ENCODE peak calls at places on chromosomes 12 and 14, in ten cellular contexts. One of them, this sample, is unnamed. For H3K4me1, the result is how much of the 10 kb centered on the place peaks cover.

GRCh38 chr12:124914392-124915248 is at the start of gene UBC:
- DNase-seq in transverse colon: peak
- DNase-seq in aorta: peak
- DNase-seq in sigmoid colon: peak
- DNase-seq in psoas muscle: peak
- DNase-seq in RWPE2: peak
- DNase-seq in mammary epithelial cell: peak
- DNase-seq in thoracic aorta: peak
- DNase-seq in GM23338: peak
- DNase-seq in upper lobe of right lung: peak
- DNase-seq in this sample: peak

GRCh38 chr14:52150162-52150561 is 81.3 kb upstream of the NID2 start:
- DNase-seq in sigmoid colon: no peak
- DNase-seq in upper lobe of right lung: no peak
- DNase-seq in thoracic aorta: no peak
- DNase-seq in mammary epithelial cell: no peak
- DNase-seq in aorta: no peak
- DNase-seq in GM23338: no peak
- DNase-seq in psoas muscle: no peak
- DNase-seq in RWPE2: no peak
- DNase-seq in transverse colon: no peak
- DNase-seq in this sample: no peak

GRCh38 chr12:31008961-31009840 is 64.5 kb upstream of the DDX11 start:
- DNase-seq in sigmoid colon: peak
- DNase-seq in RWPE2: no peak
- DNase-seq in thoracic aorta: no peak
- DNase-seq in GM23338: no peak
- DNase-seq in psoas muscle: no peak
- DNase-seq in mammary epithelial cell: no peak
- DNase-seq in upper lobe of right lung: peak
- DNase-seq in transverse colon: no peak
- DNase-seq in aorta: no peak
- DNase-seq in this sample: no peak

GRCh38 chr14:71136386-71137060 is 229.3 kb downstream of the PCNX1 start:
- DNase-seq in thoracic aorta: no peak
- DNase-seq in GM23338: no peak
- DNase-seq in transverse colon: no peak
- DNase-seq in upper lobe of right lung: no peak
- DNase-seq in aorta: no peak
- DNase-seq in sigmoid colon: no peak
- DNase-seq in mammary epithelial cell: no peak
- DNase-seq in RWPE2: no peak
- DNase-seq in psoas muscle: no peak
- DNase-seq in this sample: no peak

GRCh38 chr12:9240776-9241175 is 32.6 kb upstream of the PZP start:
- DNase-seq in GM23338: no peak
- DNase-seq in thoracic aorta: no peak
- DNase-seq in RWPE2: no peak
- DNase-seq in aorta: no peak
- DNase-seq in mammary epithelial cell: no peak
- DNase-seq in upper lobe of right lung: no peak
- DNase-seq in psoas muscle: no peak
- DNase-seq in sigmoid colon: no peak
- DNase-seq in transverse colon: no peak
- DNase-seq in this sample: no peak

GRCh38 chr12:31655792-31656191 is 3.7 kb upstream of the ETFBKMT start:
- DNase-seq in aorta: no peak
- DNase-seq in sigmoid colon: no peak
- DNase-seq in upper lobe of right lung: no peak
- DNase-seq in thoracic aorta: no peak
- DNase-seq in transverse colon: no peak
- DNase-seq in RWPE2: no peak
- DNase-seq in mammary epithelial cell: no peak
- DNase-seq in GM23338: no peak
- DNase-seq in psoas muscle: no peak
- DNase-seq in this sample: no peak

GRCh38 chr12:13203028-13203922 is 6.7 kb downstream of the EMP1 start:
- DNase-seq in RWPE2: no peak
- DNase-seq in mammary epithelial cell: no peak
- DNase-seq in psoas muscle: peak
- DNase-seq in upper lobe of right lung: peak
- DNase-seq in GM23338: peak
- DNase-seq in thoracic aorta: no peak
- DNase-seq in transverse colon: peak
- DNase-seq in sigmoid colon: peak
- DNase-seq in aorta: peak
- DNase-seq in this sample: no peak

GRCh38 chr12:51393676-51394545 is 2.7 kb upstream of the GALNT6 start:
- DNase-seq in GM23338: no peak
- DNase-seq in sigmoid colon: no peak
- DNase-seq in psoas muscle: no peak
- DNase-seq in RWPE2: peak
- DNase-seq in thoracic aorta: no peak
- DNase-seq in upper lobe of right lung: no peak
- DNase-seq in transverse colon: peak
- DNase-seq in aorta: peak
- DNase-seq in mammary epithelial cell: peak
- DNase-seq in this sample: peak

GRCh38 chr12:121110211-121110940 is 22.3 kb upstream of the P2RX7 start:
- DNase-seq in mammary epithelial cell: peak
- DNase-seq in aorta: peak
- DNase-seq in RWPE2: no peak
- DNase-seq in upper lobe of right lung: no peak
- DNase-seq in transverse colon: peak
- DNase-seq in psoas muscle: peak
- DNase-seq in thoracic aorta: no peak
- DNase-seq in GM23338: peak
- DNase-seq in sigmoid colon: peak
- DNase-seq in this sample: peak

GRCh38 chr12:65808580-65808979 is 15.7 kb upstream of the HMGA2 start:
- DNase-seq in transverse colon: no peak
- DNase-seq in upper lobe of right lung: no peak
- DNase-seq in mammary epithelial cell: no peak
- DNase-seq in psoas muscle: no peak
- DNase-seq in thoracic aorta: no peak
- DNase-seq in RWPE2: no peak
- DNase-seq in aorta: no peak
- DNase-seq in sigmoid colon: no peak
- DNase-seq in GM23338: no peak
- DNase-seq in this sample: no peak

GRCh38 chr12:52221912-52222457 is 11.1 kb upstream of the KRT7 start:
- DNase-seq in GM23338: peak
- DNase-seq in transverse colon: peak
- DNase-seq in RWPE2: peak
- DNase-seq in psoas muscle: peak
- DNase-seq in aorta: peak
- DNase-seq in thoracic aorta: no peak
- DNase-seq in upper lobe of right lung: peak
- DNase-seq in sigmoid colon: peak
- DNase-seq in mammary epithelial cell: peak
- DNase-seq in this sample: peak

GRCh38 chr14:39265032-39265431 is 31.3 kb downstream of the MIA2 start:
- DNase-seq in sigmoid colon: no peak
- DNase-seq in thoracic aorta: no peak
- DNase-seq in mammary epithelial cell: peak
- DNase-seq in upper lobe of right lung: no peak
- DNase-seq in transverse colon: no peak
- DNase-seq in RWPE2: no peak
- DNase-seq in GM23338: no peak
- DNase-seq in psoas muscle: no peak
- DNase-seq in aorta: no peak
- DNase-seq in this sample: peak

GRCh38 chr14:54306806-54307205 is 90.0 kb upstream of the CDKN3 start:
- DNase-seq in aorta: no peak
- DNase-seq in GM23338: no peak
- DNase-seq in psoas muscle: no peak
- DNase-seq in upper lobe of right lung: no peak
- DNase-seq in transverse colon: no peak
- DNase-seq in mammary epithelial cell: no peak
- DNase-seq in thoracic aorta: no peak
- DNase-seq in sigmoid colon: no peak
- DNase-seq in RWPE2: no peak
- DNase-seq in this sample: no peak
- H3K27ac ChIP-seq in aorta: no peak
- H3K27ac ChIP-seq in GM23338: no peak
- H3K27ac ChIP-seq in psoas muscle: no peak
- H3K27ac ChIP-seq in upper lobe of right lung: no peak
- H3K27ac ChIP-seq in transverse colon: no peak
- H3K27ac ChIP-seq in mammary epithelial cell: no peak
- H3K27ac ChIP-seq in thoracic aorta: no peak
- H3K27ac ChIP-seq in sigmoid colon: no peak
- H3K27ac ChIP-seq in RWPE2: no peak
- H3K27ac ChIP-seq in this sample: no peak

DNA sequence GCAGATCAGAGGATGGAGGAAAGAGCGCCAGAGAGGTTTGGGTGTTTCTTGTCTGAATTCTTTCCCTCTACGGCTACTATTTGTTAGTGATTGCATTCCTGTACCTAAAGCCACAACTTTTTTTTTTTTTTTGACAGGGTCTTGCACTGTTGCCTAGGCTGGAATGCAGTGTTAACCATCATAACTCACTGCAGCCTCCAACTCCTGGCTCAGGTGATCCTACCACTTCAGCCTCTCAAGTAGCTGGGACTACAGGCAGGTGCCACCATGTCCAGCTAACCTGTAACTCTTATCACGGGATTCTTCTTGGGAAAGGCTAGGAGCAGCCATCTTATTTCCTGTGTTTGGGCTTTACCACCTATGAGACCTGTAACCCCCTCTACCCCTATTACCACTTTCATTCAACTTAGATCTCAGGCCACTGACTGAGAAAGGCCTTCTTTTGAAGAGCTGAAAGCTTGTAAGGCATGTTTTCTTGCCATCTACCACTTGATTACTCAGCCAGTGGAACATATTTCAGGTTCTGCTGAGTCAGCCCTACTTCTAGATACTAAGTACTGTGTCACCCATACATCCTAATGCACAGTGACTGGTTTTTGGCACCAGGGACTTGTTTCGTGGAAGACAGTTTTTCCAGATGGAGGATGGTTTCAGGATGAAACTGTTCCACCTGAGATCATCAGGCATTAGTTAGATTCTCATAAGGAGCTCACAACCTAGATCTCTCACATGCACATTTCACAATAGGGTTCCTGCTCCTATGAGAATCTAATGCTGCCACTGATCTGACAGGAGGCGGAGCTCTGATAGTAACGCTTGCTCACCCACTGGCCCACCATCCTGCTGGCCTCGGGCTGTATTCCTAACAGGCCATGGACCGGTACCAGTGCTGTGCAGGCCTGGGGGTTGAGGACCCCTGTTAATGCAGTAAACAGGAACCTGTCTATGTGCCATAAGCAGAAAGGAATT is 6.9 kb downstream of the VEZT start:
- DNase-seq in upper lobe of right lung: no peak
- DNase-seq in thoracic aorta: no peak
- DNase-seq in psoas muscle: no peak
- DNase-seq in sigmoid colon: no peak
- DNase-seq in transverse colon: no peak
- DNase-seq in GM23338: no peak
- DNase-seq in RWPE2: no peak
- DNase-seq in mammary epithelial cell: peak
- DNase-seq in aorta: no peak
- DNase-seq in this sample: no peak
- H3K4me1 ChIP-seq in upper lobe of right lung: under half
- H3K4me1 ChIP-seq in thoracic aorta: under half
- H3K4me1 ChIP-seq in psoas muscle: half or more
- H3K4me1 ChIP-seq in sigmoid colon: half or more
- H3K4me1 ChIP-seq in transverse colon: under half
- H3K4me1 ChIP-seq in GM23338: under half
- H3K4me1 ChIP-seq in RWPE2: under half
- H3K4me1 ChIP-seq in mammary epithelial cell: under half
- H3K4me1 ChIP-seq in aorta: under half
- H3K4me1 ChIP-seq in this sample: under half

GRCh38 chr14:68710776-68711175 is 82.1 kb downstream of the ZFP36L1 start:
- DNase-seq in aorta: no peak
- DNase-seq in sigmoid colon: no peak
- DNase-seq in transverse colon: no peak
- DNase-seq in GM23338: no peak
- DNase-seq in RWPE2: no peak
- DNase-seq in thoracic aorta: no peak
- DNase-seq in psoas muscle: no peak
- DNase-seq in upper lobe of right lung: no peak
- DNase-seq in mammary epithelial cell: no peak
- DNase-seq in this sample: no peak
- H3K27ac ChIP-seq in aorta: no peak
- H3K27ac ChIP-seq in sigmoid colon: no peak
- H3K27ac ChIP-seq in transverse colon: no peak
- H3K27ac ChIP-seq in GM23338: no peak
- H3K27ac ChIP-seq in RWPE2: no peak
- H3K27ac ChIP-seq in thoracic aorta: no peak
- H3K27ac ChIP-seq in psoas muscle: no peak
- H3K27ac ChIP-seq in upper lobe of right lung: no peak
- H3K27ac ChIP-seq in mammary epithelial cell: no peak
- H3K27ac ChIP-seq in this sample: no peak

DNA sequence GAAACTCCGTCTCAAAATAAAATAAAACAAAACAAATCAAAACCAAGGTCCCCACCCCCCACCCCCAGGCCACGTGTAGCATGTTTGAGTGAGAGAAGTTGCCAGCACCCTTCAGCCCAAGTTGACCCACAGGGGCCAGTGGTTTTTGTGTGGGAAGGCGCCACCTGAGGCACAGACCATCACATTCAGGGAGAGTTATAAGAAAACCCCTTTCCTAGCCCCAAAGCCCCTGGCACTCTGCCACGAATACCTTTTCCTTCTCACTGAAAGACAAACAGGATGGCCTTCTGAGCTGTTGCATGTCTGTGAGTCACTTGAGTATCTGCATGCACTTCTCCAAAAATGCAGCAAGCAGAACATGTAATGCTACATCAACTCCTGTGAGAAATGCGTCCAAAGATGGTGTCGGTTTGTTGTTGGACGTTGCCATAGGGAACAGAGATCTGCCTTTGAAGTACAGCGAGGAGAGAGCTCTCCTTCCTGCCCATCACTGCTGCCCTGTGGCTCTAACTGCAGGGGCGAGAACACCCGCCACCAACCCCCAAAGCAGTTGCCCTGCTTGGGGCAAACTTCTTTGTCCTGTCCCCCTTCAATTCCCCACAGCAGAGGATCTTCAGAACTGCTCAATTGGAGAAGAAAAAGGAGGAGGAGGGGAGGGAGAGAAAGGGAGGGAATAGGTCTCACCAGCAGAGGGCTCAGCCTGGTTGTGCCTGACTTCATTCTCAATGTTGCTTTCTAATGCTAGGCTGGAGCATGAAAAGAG is 2.7 kb upstream of the TRAF3 start:
- DNase-seq in upper lobe of right lung: no peak
- DNase-seq in transverse colon: peak
- DNase-seq in psoas muscle: no peak
- DNase-seq in sigmoid colon: no peak
- DNase-seq in aorta: peak
- DNase-seq in thoracic aorta: no peak
- DNase-seq in RWPE2: no peak
- DNase-seq in GM23338: peak
- DNase-seq in mammary epithelial cell: peak
- DNase-seq in this sample: peak
- H3K4me1 ChIP-seq in upper lobe of right lung: under half
- H3K4me1 ChIP-seq in transverse colon: under half
- H3K4me1 ChIP-seq in psoas muscle: under half
- H3K4me1 ChIP-seq in sigmoid colon: under half
- H3K4me1 ChIP-seq in aorta: under half
- H3K4me1 ChIP-seq in thoracic aorta: under half
- H3K4me1 ChIP-seq in RWPE2: under half
- H3K4me1 ChIP-seq in GM23338: under half
- H3K4me1 ChIP-seq in mammary epithelial cell: under half
- H3K4me1 ChIP-seq in this sample: under half